ENCODE peak calls at places on chromosomes 1 and 21, in six cellular contexts. S is GDM1; Q is stimulated activated CD4-positive, alpha-beta T cell treated with anti-CD3 and anti-CD28 coated beads, Interleukin-4, amount 100 ng/mL, for 24 hours; D is A172; W is keratinocyte; E is CD8-positive, alpha-beta memory T cell. X is an unnamed sample.

GRCh38 chr1:51313961-51314777 is 16.2 kb downstream of the TTC39A start:
- DNase-seq in S (no peak), Q (no peak), D (peak; percentile 71), W (peak; percentile 23), E (no peak), X (no peak)

GRCh38 chr1:157034137-157034800 is 11.3 kb downstream of the ARHGEF11 start:
- DNase-seq in S (no peak), Q (no peak), D (no peak), W (no peak), E (no peak), X (no peak)

GRCh38 chr1:77446841-77447555 is 165.2 kb downstream of the AK5 start:
- DNase-seq in S (no peak), Q (no peak), D (no peak), W (no peak), E (no peak), X (no peak)

GRCh38 chr21:18204931-18205330 is 39.7 kb upstream of the CHODL start:
- DNase-seq in S (no peak), Q (no peak), D (no peak), W (no peak), E (no peak), X (no peak)

GRCh38 chr1:7401814-7402547 is 369.1 kb upstream of the VAMP3 start:
- DNase-seq in S (no peak), Q (no peak), D (peak; percentile 97), W (peak; percentile 95), E (no peak), X (no peak)

GRCh38 chr1:7703321-7704213 is 67.5 kb upstream of the VAMP3 start:
- DNase-seq in S (no peak), Q (no peak), D (no peak), W (no peak), E (peak; percentile 37), X (peak; percentile 51)

GRCh38 chr1:155051342-155051776 is 243 bp downstream of the ADAM15 start:
- DNase-seq in S (no peak), Q (no peak), D (no peak), W (no peak), E (no peak), X (peak; percentile 24)

GRCh38 chr1:235649722-235650163 is at the start of gene GNG4:
- DNase-seq in S (no peak), Q (no peak), D (no peak), W (no peak), E (no peak), X (peak; percentile 65)

GRCh38 chr1:235206533-235207201 is 45.6 kb upstream of the RBM34 start:
- DNase-seq in S (no peak), Q (peak; percentile 42), D (peak; percentile 15), W (no peak), E (no peak), X (no peak)

GRCh38 chr1:209838537-209838936 is 10.8 kb downstream of the UTP25 start:
- DNase-seq in S (no peak), Q (no peak), D (no peak), W (no peak), E (no peak), X (no peak)

GRCh38 chr1:80217377-80217986 is 1211.0 kb upstream of the ADGRL4 start:
- DNase-seq in S (no peak), Q (no peak), D (peak; percentile 20), W (no peak), E (no peak), X (peak; percentile 5)

GRCh38 chr1:36203554-36204346 is 20.5 kb upstream of the THRAP3 start:
- DNase-seq in S (no peak), Q (no peak), D (no peak), W (no peak), E (no peak), X (no peak)

GRCh38 chr1:21318714-21319159 is 28.5 kb upstream of the ECE1 start:
- DNase-seq in S (no peak), Q (no peak), D (no peak), W (no peak), E (no peak), X (no peak)

GRCh38 chr21:36532769-36533467 is 53.0 kb upstream of the CLDN14 start:
- DNase-seq in S (no peak), Q (no peak), D (no peak), W (no peak), E (no peak), X (no peak)

GRCh38 chr1:37958690-37959089 is 11.8 kb upstream of the INPP5B start:
- DNase-seq in S (no peak), Q (no peak), D (peak; percentile 76), W (peak; percentile 19), E (no peak), X (no peak)

GRCh38 chr1:47214554-47214953 is 17.5 kb downstream of the TAL1 start:
- DNase-seq in S (no peak), Q (no peak), D (no peak), W (no peak), E (no peak), X (no peak)

GRCh38 chr1:161307892-161308638 is 1.7 kb downstream of the MPZ start:
- DNase-seq in S (no peak), Q (no peak), D (no peak), W (no peak), E (no peak), X (no peak)

GRCh38 chr1:7223334-7224080 is 438.3 kb downstream of the CAMTA1 start:
- DNase-seq in S (no peak), Q (no peak), D (peak; percentile 76), W (no peak), E (no peak), X (no peak)

GRCh38 chr1:66251521-66251920 is 282.4 kb upstream of the SGIP1 start:
- DNase-seq in S (peak; percentile 80), Q (no peak), D (no peak), W (no peak), E (no peak), X (no peak)

X was measured in neuronal stem cell.